ENCODE peak calls at places on chromosome 18, in four cellular contexts. Z, G, T and R are unnamed samples.

GRCh38 chr18:12995952-12996477 is 4.9 kb downstream of the CEP192 start:
- DNase-seq in T (no peak), G (no peak), Z (no peak), R (no peak)

GRCh38 chr18:29181151-29181901 is 1004.4 kb upstream of the CDH2 start:
- DNase-seq in G (no peak), T (no peak), Z (no peak), R (no peak)

GRCh38 chr18:36776650-36777049 is 52.2 kb downstream of the TPGS2 start:
- DNase-seq in G (no peak), Z (no peak), T (no peak), R (no peak)

GRCh38 chr18:27712066-27712465 is 464.9 kb downstream of the CDH2 start:
- DNase-seq in Z (no peak), G (no peak), T (no peak), R (no peak)

GRCh38 chr18:49459404-49460171 is 857 bp downstream of the DYM start:
- DNase-seq in G (no peak), T (peak; percentile 33), Z (no peak), R (no peak)

GRCh38 chr18:33051397-33051796 is 278.6 kb upstream of the KLHL14 start:
- DNase-seq in Z (no peak), G (no peak), T (no peak), R (no peak)

GRCh38 chr18:79863161-79863945 is 65.6 kb downstream of the KCNG2 start:
- DNase-seq in Z (no peak), G (no peak), T (no peak), R (no peak)

GRCh38 chr18:27843783-27844415 is 333.0 kb downstream of the CDH2 start:
- DNase-seq in G (no peak), T (no peak), Z (no peak), R (no peak)

GRCh38 chr18:79567481-79568147 is 112.0 kb upstream of the CTDP1 start:
- DNase-seq in T (no peak), Z (peak; percentile 53), G (no peak), R (peak; percentile 58)

GRCh38 chr18:21335927-21336488 is 94.0 kb downstream of the GREB1L start:
- DNase-seq in T (no peak), Z (no peak), G (no peak), R (no peak)

GRCh38 chr18:54877076-54877475 is 48.8 kb downstream of the RAB27B start:
- DNase-seq in Z (no peak), G (no peak), T (no peak), R (no peak)

GRCh38 chr18:39260565-39260964 is 1695.0 kb upstream of the CELF4 start:
- DNase-seq in G (no peak), Z (no peak), T (no peak), R (no peak)

GRCh38 chr18:67919316-67919715 is 402.8 kb upstream of the DSEL start:
- DNase-seq in Z (no peak), T (no peak), G (no peak), R (no peak)

GRCh38 chr18:49177812-49178211 is 227.0 kb upstream of the SMAD7 start:
- DNase-seq in Z (no peak), G (no peak), T (no peak), R (no peak)

GRCh38 chr18:56097561-56098095 is 509.6 kb upstream of the TCF4 start:
- DNase-seq in Z (no peak), G (no peak), T (peak; percentile 7), R (no peak)

GRCh38 chr18:52991246-52991645 is 651.2 kb downstream of the DCC start:
- DNase-seq in G (no peak), T (no peak), Z (no peak), R (no peak)

GRCh38 chr18:36411745-36412168 is 114.2 kb downstream of the FHOD3 start:
- DNase-seq in T (peak; percentile 41), Z (no peak), G (peak; percentile 50), R (peak; percentile 35)

GRCh38 chr18:76553715-76554603 is 58.9 kb upstream of the ZNF516 start:
- DNase-seq in Z (no peak), G (no peak), T (no peak), R (no peak)

GRCh38 chr18:10543277-10543676 is 17.4 kb downstream of the NAPG start:
- DNase-seq in Z (no peak), T (no peak), G (no peak), R (no peak)

GRCh38 chr18:7568426-7568825 is 1.3 kb downstream of the PTPRM start:
- DNase-seq in Z (no peak), T (peak; percentile 87), G (no peak), R (no peak)

GRCh38 chr18:79905389-79905911 is 46.0 kb downstream of the SLC66A2 start:
- DNase-seq in T (no peak), Z (no peak), G (no peak), R (no peak)

GRCh38 chr18:77505499-77505898 is 255.9 kb downstream of the GALR1 start:
- DNase-seq in Z (no peak), T (no peak), G (no peak), R (no peak)

GRCh38 chr18:446941-447560 is 53.5 kb downstream of the COLEC12 start:
- DNase-seq in T (no peak), Z (no peak), G (no peak), R (no peak)

GRCh38 chr18:62345909-62346308 is 20.8 kb downstream of the TNFRSF11A start:
- DNase-seq in G (no peak), Z (no peak), T (no peak), R (no peak)

GRCh38 chr18:61583548-61583947 is 250.3 kb downstream of the CDH20 start:
- DNase-seq in Z (no peak), T (no peak), G (no peak), R (no peak)

GRCh38 chr18:49656098-49656591 is 94.3 kb downstream of the LIPG start:
- DNase-seq in G (peak; percentile 97), Z (no peak), T (no peak), R (no peak)

GRCh38 chr18:74994502-74995403 is 214.2 kb downstream of the PTGR3 start:
- DNase-seq in T (no peak), Z (no peak), G (no peak), R (no peak)

GRCh38 chr18:79922971-79923411 is 28.5 kb downstream of the SLC66A2 start:
- DNase-seq in Z (no peak), G (no peak), T (no peak), R (no peak)

GRCh38 chr18:11095211-11095610 is 54.2 kb downstream of the PIEZO2 start:
- DNase-seq in T (no peak), Z (no peak), G (no peak), R (no peak)

GRCh38 chr18:12233378-12233777 is 20.8 kb upstream of the CIDEA start:
- DNase-seq in G (no peak), Z (no peak), T (no peak), R (no peak)

GRCh38 chr18:21769206-21769605 is 28.6 kb downstream of the MIB1 start:
- DNase-seq in G (no peak), Z (no peak), T (no peak), R (no peak)

GRCh38 chr18:41529093-41529492 is 425.9 kb upstream of the PIK3C3 start:
- DNase-seq in G (no peak), T (no peak), Z (no peak), R (no peak)

GRCh38 chr18:79870369-79871025 is 72.8 kb downstream of the KCNG2 start:
- DNase-seq in G (no peak), Z (no peak), T (peak; percentile 41), R (no peak)

GRCh38 chr18:23837591-23837990 is 148.3 kb downstream of the LAMA3 start:
- DNase-seq in T (no peak), G (no peak), Z (no peak), R (no peak)
- TF ChIP-seq YY1 in T (no peak), G (no peak), Z (no peak), R (no peak)

GRCh38 chr18:26090130-26091046 is at the start of gene SS18:
- DNase-seq in T (peak; percentile 94), G (peak; percentile 88), Z (peak; percentile 77), R (peak; percentile 35)
- H3K9ac ChIP-seq in T (peak within 1 kb of the TSS; percentile 97), G (peak within 1 kb of the TSS; percentile 81), Z (peak within 1 kb of the TSS; percentile 78), R (peak within 1 kb of the TSS; percentile 77)

DNA sequence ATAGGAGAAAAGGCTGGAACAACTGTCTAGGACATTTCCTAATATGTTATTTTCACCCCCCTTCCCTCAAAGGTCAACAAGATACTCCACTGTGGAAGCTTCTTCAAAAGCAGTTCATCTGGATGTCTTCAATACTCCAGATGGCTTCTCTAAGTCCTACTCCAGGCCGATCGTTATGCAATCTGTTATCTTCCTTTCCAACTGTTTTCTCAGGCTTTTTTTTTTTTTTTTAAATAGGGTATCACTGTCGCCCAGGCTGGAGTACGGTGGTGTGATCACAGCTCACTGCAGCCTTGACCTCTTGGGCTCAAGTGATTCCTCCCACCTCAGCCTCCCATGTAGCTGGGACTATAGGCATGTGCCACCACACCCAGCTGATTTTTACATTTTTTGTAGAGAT is 26.3 kb downstream of the ATP8B1 start:
- DNase-seq in G (no peak), Z (no peak), T (no peak), R (no peak)
- TF ChIP-seq YY1 in G (no peak), Z (no peak), T (no peak), R (no peak)

GRCh38 chr18:3015203-3015590 is 2.3 kb upstream of the LPIN2 start:
- DNase-seq in Z (no peak), T (no peak), G (peak; percentile 61), R (no peak)
- H3K9ac ChIP-seq in Z (no peak overlapping the region), T (peak overlapping the region; percentile 23), G (peak overlapping the region; percentile 33), R (no peak overlapping the region)

DNA sequence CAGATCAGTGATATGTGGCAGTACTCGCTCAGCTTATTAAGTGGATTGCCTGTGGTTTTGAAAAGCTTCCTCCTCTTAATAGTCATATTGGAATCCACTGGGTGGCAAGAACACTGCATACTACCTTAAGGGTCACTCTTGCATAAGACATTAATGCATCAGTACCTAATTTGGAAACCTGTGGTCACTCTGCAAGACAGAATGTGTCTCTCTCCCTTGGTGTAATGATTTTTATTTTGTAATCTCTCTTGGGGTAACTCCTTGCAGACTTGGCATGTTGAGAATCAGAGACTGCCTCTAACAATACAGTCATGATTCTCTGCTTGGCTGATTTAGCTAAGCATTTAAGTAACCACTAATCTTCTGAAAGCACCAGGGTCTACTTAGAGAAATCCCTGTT is 33.0 kb upstream of the IER3IP1 start:
- DNase-seq in T (no peak), Z (no peak), G (no peak), R (no peak)
- TF ChIP-seq YY1 in T (no peak), Z (no peak), G (no peak), R (no peak)